ENCODE peak calls at places on chromosomes 11 and 22, in four cellular contexts. One of them, this sample, is unnamed.
A peak's percentile ranks its signal among the peaks of the same experiment; 100 is the strongest.

GRCh38 chr11:18204771-18205170 is 31.8 kb downstream of the SAA4 start:
- DNase-seq in WTC11: no peak
- DNase-seq in pancreas: no peak
- DNase-seq in AG09309: no peak
- DNase-seq in this sample: no peak

GRCh38 chr22:23251445-23252093 is 71.3 kb downstream of the BCR start:
- DNase-seq in pancreas: no peak
- DNase-seq in WTC11: no peak
- DNase-seq in AG09309: no peak
- DNase-seq in this sample: no peak

GRCh38 chr11:127362754-127363153 is 362.2 kb upstream of the KIRREL3 start:
- DNase-seq in pancreas: no peak
- DNase-seq in AG09309: no peak
- DNase-seq in WTC11: no peak
- DNase-seq in this sample: no peak

GRCh38 chr11:73410627-73411026 is 34.4 kb downstream of the RELT start:
- DNase-seq in WTC11: no peak
- DNase-seq in AG09309: no peak
- DNase-seq in pancreas: no peak
- DNase-seq in this sample: no peak

GRCh38 chr11:2788751-2789140 is 89.0 kb upstream of the KCNQ1OT1 start:
- DNase-seq in AG09309: no peak
- DNase-seq in WTC11: peak; percentile 7
- DNase-seq in pancreas: peak; percentile 18
- DNase-seq in this sample: no peak

GRCh38 chr22:37462983-37463382 is 23.2 kb downstream of the MFNG start:
- DNase-seq in pancreas: no peak
- DNase-seq in WTC11: peak; percentile 70
- DNase-seq in AG09309: no peak
- DNase-seq in this sample: peak; percentile 45

GRCh38 chr11:73359930-73360742 is 16.1 kb upstream of the RELT start:
- DNase-seq in pancreas: no peak
- DNase-seq in AG09309: no peak
- DNase-seq in WTC11: peak; percentile 81
- DNase-seq in this sample: peak; percentile 45

GRCh38 chr11:58394195-58394594 is 12.5 kb downstream of the OR5B3 start:
- DNase-seq in WTC11: no peak
- DNase-seq in pancreas: no peak
- DNase-seq in AG09309: peak; percentile 21
- DNase-seq in this sample: no peak

GRCh38 chr22:27801616-27802388 is at the start of gene MN1:
- DNase-seq in WTC11: peak; percentile 71
- DNase-seq in pancreas: no peak
- DNase-seq in AG09309: no peak
- DNase-seq in this sample: peak; percentile 66

GRCh38 chr22:48096846-48097665 is 1334.6 kb downstream of the TBC1D22A start:
- DNase-seq in WTC11: no peak
- DNase-seq in AG09309: no peak
- DNase-seq in pancreas: no peak
- DNase-seq in this sample: no peak

GRCh38 chr11:120512727-120513435 is 1.3 kb downstream of the GRIK4 start:
- DNase-seq in WTC11: no peak
- DNase-seq in pancreas: no peak
- DNase-seq in AG09309: no peak
- DNase-seq in this sample: no peak

GRCh38 chr11:76803811-76804600 is 20.9 kb downstream of the TSKU start:
- DNase-seq in AG09309: no peak
- DNase-seq in WTC11: no peak
- DNase-seq in pancreas: no peak
- DNase-seq in this sample: no peak

GRCh38 chr11:6505577-6506240 is 8.6 kb downstream of the DNHD1 start:
- DNase-seq in WTC11: no peak
- DNase-seq in pancreas: no peak
- DNase-seq in AG09309: no peak
- DNase-seq in this sample: no peak

GRCh38 chr11:133986545-133986944 is 29.8 kb upstream of the IGSF9B start:
- DNase-seq in AG09309: no peak
- DNase-seq in pancreas: no peak
- DNase-seq in WTC11: no peak
- DNase-seq in this sample: no peak

GRCh38 chr22:19606332-19607197 is 82.4 kb upstream of the CLDN5 start:
- DNase-seq in AG09309: no peak
- DNase-seq in pancreas: no peak
- DNase-seq in WTC11: no peak
- DNase-seq in this sample: no peak

GRCh38 chr11:62336949-62337681 is at the start of gene ASRGL1:
- DNase-seq in WTC11: peak; percentile 93
- DNase-seq in AG09309: no peak
- DNase-seq in pancreas: peak; percentile 94
- DNase-seq in this sample: peak; percentile 58

GRCh38 chr11:39768214-39768613 is 1691.2 kb downstream of the LRRC4C start:
- DNase-seq in AG09309: no peak
- DNase-seq in pancreas: no peak
- DNase-seq in WTC11: no peak
- DNase-seq in this sample: no peak

GRCh38 chr11:77762426-77762825 is 58.1 kb downstream of the RSF1 start:
- DNase-seq in AG09309: no peak
- DNase-seq in WTC11: no peak
- DNase-seq in pancreas: no peak
- DNase-seq in this sample: no peak

GRCh38 chr11:72100462-72100861 is 2.6 kb downstream of the LAMTOR1 start:
- DNase-seq in WTC11: no peak
- DNase-seq in pancreas: no peak
- DNase-seq in AG09309: no peak
- DNase-seq in this sample: no peak

GRCh38 chr11:72102631-72102945 is 509 bp downstream of the LAMTOR1 start:
- DNase-seq in WTC11: no peak
- DNase-seq in AG09309: no peak
- DNase-seq in pancreas: no peak
- DNase-seq in this sample: no peak

GRCh38 chr11:72102162-72102561 is 935 bp downstream of the LAMTOR1 start:
- DNase-seq in WTC11: no peak
- DNase-seq in AG09309: no peak
- DNase-seq in pancreas: no peak
- DNase-seq in this sample: no peak

GRCh38 chr11:72103754-72104167 is 664 bp upstream of the LAMTOR1 start:
- DNase-seq in WTC11: no peak
- DNase-seq in pancreas: no peak
- DNase-seq in AG09309: no peak
- DNase-seq in this sample: no peak

GRCh38 chr11:72102946-72103753 is at the start of gene LAMTOR1:
- DNase-seq in WTC11: peak; percentile 99
- DNase-seq in pancreas: peak; percentile 99
- DNase-seq in AG09309: peak; percentile 94
- DNase-seq in this sample: peak; percentile 94
- TF ChIP-seq CTCF in WTC11: no peak
- TF ChIP-seq CTCF in pancreas: peak; percentile 43
- TF ChIP-seq CTCF in AG09309: peak; percentile 38
- TF ChIP-seq CTCF in this sample: peak; percentile 66

GRCh38 chr22:50303848-50304527 is 3.5 kb downstream of the PLXNB2 start:
- DNase-seq in AG09309: no peak
- DNase-seq in WTC11: peak; percentile 66
- DNase-seq in pancreas: peak; percentile 73
- DNase-seq in this sample: no peak
- TF ChIP-seq CTCF in AG09309: no peak
- TF ChIP-seq CTCF in WTC11: no peak
- TF ChIP-seq CTCF in pancreas: no peak
- TF ChIP-seq CTCF in this sample: no peak

DNA sequence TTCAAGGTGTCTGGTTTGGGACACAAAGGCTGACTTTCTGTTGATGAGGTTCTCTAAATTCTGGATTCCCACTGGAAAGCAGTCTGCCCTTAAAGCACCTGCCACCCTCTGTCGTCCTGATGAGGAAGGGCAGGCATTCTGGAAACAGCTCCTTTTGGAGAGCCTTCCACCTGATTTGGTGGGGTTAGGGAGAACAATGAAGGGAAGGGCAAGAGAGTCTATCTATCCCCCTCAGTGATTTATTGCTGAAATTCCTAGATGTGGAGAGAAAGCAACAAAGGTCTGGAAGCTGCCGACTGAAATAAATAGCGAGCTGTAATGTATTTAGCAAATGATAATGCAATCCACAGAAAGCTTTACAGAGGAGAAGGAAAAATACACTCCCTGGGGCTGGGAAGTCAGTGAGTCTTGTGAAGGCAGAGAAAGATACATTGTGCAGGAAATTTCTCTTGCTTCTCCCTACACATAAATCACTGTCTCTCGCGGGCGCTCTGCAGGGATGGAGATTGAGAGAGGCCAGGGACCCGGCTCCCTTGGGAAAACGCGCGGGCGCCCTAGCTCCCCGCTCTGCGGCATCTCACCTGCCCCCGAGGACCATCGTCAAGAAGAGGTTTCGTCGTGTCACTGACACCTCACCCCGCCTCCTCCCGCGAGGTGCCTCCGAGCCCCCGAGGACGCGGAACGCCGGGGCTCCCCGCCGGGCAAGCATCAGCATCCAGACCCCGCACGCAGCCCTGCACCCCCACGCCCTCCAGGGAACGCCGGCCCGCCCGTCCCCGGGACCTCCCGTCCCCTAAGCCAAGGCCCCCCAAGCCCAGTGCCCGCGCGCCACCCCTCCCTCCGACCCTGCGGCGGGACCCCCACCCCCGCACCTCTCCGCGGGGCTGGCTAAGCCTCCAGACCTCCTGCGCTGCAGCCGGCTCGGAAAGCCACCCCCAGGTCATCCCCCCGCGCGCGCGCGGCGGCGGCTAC is 673 bp downstream of the CDON start:
- DNase-seq in AG09309: no peak
- DNase-seq in pancreas: peak; percentile 65
- DNase-seq in WTC11: peak; percentile 57
- DNase-seq in this sample: peak; percentile 28
- TF ChIP-seq CTCF in AG09309: peak; percentile 58
- TF ChIP-seq CTCF in pancreas: peak; percentile 40
- TF ChIP-seq CTCF in WTC11: no peak
- TF ChIP-seq CTCF in this sample: peak; percentile 53

GRCh38 chr11:67483498-67483798 is 622 bp downstream of the AIP start:
- DNase-seq in AG09309: no peak
- DNase-seq in WTC11: no peak
- DNase-seq in pancreas: no peak
- DNase-seq in this sample: no peak

GRCh38 chr11:67483901-67484665 is 1.3 kb downstream of the AIP start:
- DNase-seq in pancreas: peak; percentile 46
- DNase-seq in WTC11: no peak
- DNase-seq in AG09309: no peak
- DNase-seq in this sample: no peak

GRCh38 chr11:67482275-67482735 is 521 bp upstream of the AIP start:
- DNase-seq in pancreas: peak; percentile 33
- DNase-seq in WTC11: no peak
- DNase-seq in AG09309: no peak
- DNase-seq in this sample: no peak

GRCh38 chr11:67484847-67485311 is 2.1 kb downstream of the AIP start:
- DNase-seq in pancreas: peak; percentile 16
- DNase-seq in AG09309: no peak
- DNase-seq in WTC11: no peak
- DNase-seq in this sample: no peak

DNA sequence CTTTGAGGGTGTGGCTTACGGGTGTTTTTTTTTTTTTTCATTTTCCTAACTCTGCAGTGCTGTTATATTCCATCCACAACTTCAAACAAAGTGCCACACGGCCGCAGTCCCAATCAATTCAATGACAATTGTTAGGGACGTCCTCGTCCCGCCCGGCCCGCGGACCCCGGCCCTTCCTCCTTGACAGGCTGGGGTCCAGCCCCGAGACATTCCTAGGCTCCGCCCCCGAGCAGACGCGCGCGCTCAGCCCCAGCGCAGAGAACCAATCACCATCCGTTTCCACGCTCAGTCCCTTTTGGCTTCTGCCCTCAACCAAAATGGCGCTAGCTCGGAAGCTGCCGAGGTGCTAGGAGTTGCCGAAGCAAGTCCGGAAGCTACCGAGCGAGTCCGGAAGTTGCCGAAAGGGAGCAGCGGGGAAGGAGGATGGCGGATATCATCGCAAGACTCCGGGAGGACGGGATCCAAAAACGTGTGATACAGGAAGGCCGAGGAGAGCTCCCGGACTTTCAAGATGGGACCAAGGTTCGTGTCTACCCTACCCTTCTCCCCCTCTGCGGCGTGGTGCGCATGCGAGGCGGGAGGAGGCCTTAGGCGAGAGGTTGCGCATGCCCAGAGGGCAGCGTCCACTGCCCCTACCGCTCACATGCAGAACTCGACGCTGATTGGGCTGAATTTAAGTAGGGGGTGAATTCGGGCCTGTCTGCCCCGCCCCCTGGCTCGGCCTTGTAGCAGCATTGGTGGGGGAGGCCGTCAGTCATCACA is at the start of gene AIP:
- DNase-seq in pancreas: peak; percentile 97
- DNase-seq in WTC11: peak; percentile 98
- DNase-seq in AG09309: peak; percentile 87
- DNase-seq in this sample: peak; percentile 97
- TF ChIP-seq CTCF in pancreas: no peak
- TF ChIP-seq CTCF in WTC11: no peak
- TF ChIP-seq CTCF in AG09309: peak; percentile 8
- TF ChIP-seq CTCF in this sample: peak; percentile 30

GRCh38 chr11:59401262-59401552 is 25.0 kb downstream of the OR5A2 start:
- DNase-seq in pancreas: no peak
- DNase-seq in WTC11: no peak
- DNase-seq in AG09309: no peak
- DNase-seq in this sample: no peak
- TF ChIP-seq CTCF in pancreas: no peak
- TF ChIP-seq CTCF in WTC11: no peak
- TF ChIP-seq CTCF in AG09309: no peak
- TF ChIP-seq CTCF in this sample: no peak

This sample was measured in neural crest cell.